ENCODE peak calls at places on chromosomes 16 and 17, in seven cellular contexts. One of them, this sample, is unnamed.

GRCh38 chr17:76492989-76493501 is 8.2 kb downstream of the RHBDF2 start:
- DNase-seq in T-helper 9 cell: no peak
- DNase-seq in activated CD4-positive, CD25-positive, alpha-beta regulatory T cell: no peak
- DNase-seq in GM12865: peak
- DNase-seq in NCI-H774: no peak
- DNase-seq in hepatic stellate cell: peak
- DNase-seq in ovary: peak
- DNase-seq in this sample: no peak

GRCh38 chr17:8609910-8610309 is 20.6 kb downstream of the MYH10 start:
- DNase-seq in T-helper 9 cell: no peak
- DNase-seq in activated CD4-positive, CD25-positive, alpha-beta regulatory T cell: no peak
- DNase-seq in GM12865: no peak
- DNase-seq in NCI-H774: no peak
- DNase-seq in hepatic stellate cell: no peak
- DNase-seq in ovary: no peak
- DNase-seq in this sample: no peak

GRCh38 chr17:9150407-9151090 is 129.2 kb downstream of the NTN1 start:
- DNase-seq in T-helper 9 cell: no peak
- DNase-seq in activated CD4-positive, CD25-positive, alpha-beta regulatory T cell: no peak
- DNase-seq in GM12865: no peak
- DNase-seq in NCI-H774: no peak
- DNase-seq in hepatic stellate cell: no peak
- DNase-seq in ovary: no peak
- DNase-seq in this sample: no peak

GRCh38 chr17:40345161-40346034 is 19.1 kb downstream of the GJD3 start:
- DNase-seq in T-helper 9 cell: peak
- DNase-seq in activated CD4-positive, CD25-positive, alpha-beta regulatory T cell: no peak
- DNase-seq in GM12865: no peak
- DNase-seq in NCI-H774: no peak
- DNase-seq in hepatic stellate cell: peak
- DNase-seq in ovary: peak
- DNase-seq in this sample: no peak

GRCh38 chr16:813204-813915 is 12.8 kb upstream of the GNG13 start:
- DNase-seq in T-helper 9 cell: peak
- DNase-seq in activated CD4-positive, CD25-positive, alpha-beta regulatory T cell: peak
- DNase-seq in GM12865: peak
- DNase-seq in NCI-H774: no peak
- DNase-seq in hepatic stellate cell: peak
- DNase-seq in ovary: no peak
- DNase-seq in this sample: no peak

GRCh38 chr17:39920218-39921210 is 2.1 kb upstream of the GSDMB start:
- DNase-seq in T-helper 9 cell: peak
- DNase-seq in activated CD4-positive, CD25-positive, alpha-beta regulatory T cell: no peak
- DNase-seq in GM12865: peak
- DNase-seq in NCI-H774: no peak
- DNase-seq in hepatic stellate cell: no peak
- DNase-seq in ovary: no peak
- DNase-seq in this sample: no peak

GRCh38 chr17:37592291-37592690 is 16.9 kb downstream of the SYNRG start:
- DNase-seq in T-helper 9 cell: no peak
- DNase-seq in activated CD4-positive, CD25-positive, alpha-beta regulatory T cell: no peak
- DNase-seq in GM12865: no peak
- DNase-seq in NCI-H774: no peak
- DNase-seq in hepatic stellate cell: no peak
- DNase-seq in ovary: no peak
- DNase-seq in this sample: no peak

GRCh38 chr17:16652847-16653366 is 743 bp downstream of the ZNF624 start:
- DNase-seq in T-helper 9 cell: no peak
- DNase-seq in activated CD4-positive, CD25-positive, alpha-beta regulatory T cell: no peak
- DNase-seq in GM12865: no peak
- DNase-seq in NCI-H774: no peak
- DNase-seq in hepatic stellate cell: no peak
- DNase-seq in ovary: no peak
- DNase-seq in this sample: no peak

GRCh38 chr17:14205380-14205779 is 31.3 kb downstream of the CDRT15 start:
- DNase-seq in T-helper 9 cell: no peak
- DNase-seq in activated CD4-positive, CD25-positive, alpha-beta regulatory T cell: no peak
- DNase-seq in GM12865: no peak
- DNase-seq in NCI-H774: no peak
- DNase-seq in hepatic stellate cell: no peak
- DNase-seq in ovary: no peak
- DNase-seq in this sample: no peak

GRCh38 chr16:19432429-19432828 is 14.7 kb downstream of the TMC5 start:
- DNase-seq in T-helper 9 cell: no peak
- DNase-seq in activated CD4-positive, CD25-positive, alpha-beta regulatory T cell: no peak
- DNase-seq in GM12865: no peak
- DNase-seq in NCI-H774: peak
- DNase-seq in hepatic stellate cell: no peak
- DNase-seq in ovary: no peak
- DNase-seq in this sample: no peak

GRCh38 chr17:11736613-11737289 is 138.5 kb downstream of the DNAH9 start:
- DNase-seq in T-helper 9 cell: no peak
- DNase-seq in activated CD4-positive, CD25-positive, alpha-beta regulatory T cell: no peak
- DNase-seq in GM12865: no peak
- DNase-seq in NCI-H774: no peak
- DNase-seq in hepatic stellate cell: no peak
- DNase-seq in ovary: no peak
- DNase-seq in this sample: no peak

GRCh38 chr17:40209404-40210093 is 9.6 kb upstream of the WIPF2 start:
- DNase-seq in T-helper 9 cell: no peak
- DNase-seq in activated CD4-positive, CD25-positive, alpha-beta regulatory T cell: no peak
- DNase-seq in GM12865: no peak
- DNase-seq in NCI-H774: no peak
- DNase-seq in hepatic stellate cell: peak
- DNase-seq in ovary: no peak
- DNase-seq in this sample: no peak

GRCh38 chr16:63617047-63617989 is 1504.5 kb downstream of the CDH11 start:
- DNase-seq in T-helper 9 cell: no peak
- DNase-seq in activated CD4-positive, CD25-positive, alpha-beta regulatory T cell: no peak
- DNase-seq in GM12865: no peak
- DNase-seq in NCI-H774: no peak
- DNase-seq in hepatic stellate cell: no peak
- DNase-seq in ovary: no peak
- DNase-seq in this sample: no peak

GRCh38 chr17:29699283-29699682 is 76.6 kb upstream of the CORO6 start:
- DNase-seq in T-helper 9 cell: no peak
- DNase-seq in activated CD4-positive, CD25-positive, alpha-beta regulatory T cell: no peak
- DNase-seq in GM12865: no peak
- DNase-seq in NCI-H774: no peak
- DNase-seq in hepatic stellate cell: no peak
- DNase-seq in ovary: no peak
- DNase-seq in this sample: no peak

GRCh38 chr17:46045639-46046038 is 46.6 kb downstream of the STH start:
- DNase-seq in T-helper 9 cell: no peak
- DNase-seq in activated CD4-positive, CD25-positive, alpha-beta regulatory T cell: no peak
- DNase-seq in GM12865: no peak
- DNase-seq in NCI-H774: peak
- DNase-seq in hepatic stellate cell: no peak
- DNase-seq in ovary: no peak
- DNase-seq in this sample: no peak

GRCh38 chr17:34254146-34254545 is 939 bp upstream of the CCL2 start:
- DNase-seq in T-helper 9 cell: no peak
- DNase-seq in activated CD4-positive, CD25-positive, alpha-beta regulatory T cell: no peak
- DNase-seq in GM12865: no peak
- DNase-seq in NCI-H774: no peak
- DNase-seq in hepatic stellate cell: peak
- DNase-seq in ovary: no peak
- DNase-seq in this sample: no peak

GRCh38 chr16:31274831-31275816 is 15.3 kb downstream of the ITGAM start:
- DNase-seq in T-helper 9 cell: no peak
- DNase-seq in activated CD4-positive, CD25-positive, alpha-beta regulatory T cell: no peak
- DNase-seq in GM12865: no peak
- DNase-seq in NCI-H774: no peak
- DNase-seq in hepatic stellate cell: no peak
- DNase-seq in ovary: no peak
- DNase-seq in this sample: no peak

This sample was measured in cerebellar nuclear complex.